ENCODE peak calls at places on chromosomes 16 and 17, in ten cellular contexts. T is H4; H is stimulated activated CD8-positive, alpha-beta memory T cell treated with anti-CD3 and anti-CD28 coated beads, Interleukin-2, amount 100 ng/mL, for 1 hour; R is AG20443; V is thoracic aorta; C is smooth muscle cell of the brain vasculature; Q is A172; N is GM04504; Z is upper lobe of right lung; B is NCI-H460. G is an unnamed sample.

GRCh38 chr16:64695684-64696083 is 426.2 kb downstream of the CDH11 start:
- DNase-seq in T (no peak), H (no peak), R (peak), V (no peak), C (no peak), Q (no peak), N (peak), Z (no peak), B (no peak), G (no peak)

GRCh38 chr16:53257001-53257400 is 177.3 kb upstream of the RBL2 start:
- DNase-seq in T (no peak), H (no peak), R (peak), V (no peak), C (no peak), Q (peak), N (peak), Z (no peak), B (no peak), G (no peak)

GRCh38 chr17:36921131-36921851 is 16.0 kb upstream of the LHX1 start:
- DNase-seq in T (peak), H (no peak), R (no peak), V (no peak), C (no peak), Q (peak), N (no peak), Z (no peak), B (no peak), G (no peak)

GRCh38 chr17:74960739-74961342 is 11.7 kb downstream of the HID1 start:
- DNase-seq in T (peak), H (no peak), R (peak), V (no peak), C (no peak), Q (no peak), N (no peak), Z (peak), B (peak), G (no peak)

GRCh38 chr17:48601528-48602430 is 3.0 kb downstream of the HOXB6 start:
- DNase-seq in T (no peak), H (no peak), R (no peak), V (no peak), C (no peak), Q (peak), N (no peak), Z (no peak), B (no peak), G (no peak)

GRCh38 chr17:1413281-1413791 is 13.3 kb upstream of the YWHAE start:
- DNase-seq in T (peak), H (no peak), R (peak), V (peak), C (no peak), Q (peak), N (peak), Z (peak), B (peak), G (peak)

GRCh38 chr17:58304735-58305486 is 23.7 kb downstream of the TSPOAP1 start:
- DNase-seq in T (no peak), H (no peak), R (no peak), V (no peak), C (no peak), Q (no peak), N (no peak), Z (peak), B (no peak), G (no peak)

GRCh38 chr17:12693640-12694039 is 27.9 kb downstream of the MYOCD start:
- DNase-seq in T (no peak), H (no peak), R (peak), V (no peak), C (no peak), Q (no peak), N (no peak), Z (no peak), B (no peak), G (no peak)

GRCh38 chr17:632551-632950 is 82.1 kb downstream of the VPS53 start:
- DNase-seq in T (no peak), H (no peak), R (no peak), V (no peak), C (no peak), Q (no peak), N (no peak), Z (no peak), B (no peak), G (no peak)

GRCh38 chr17:83026311-83026811 is 53.0 kb upstream of the METRNL start:
- DNase-seq in T (no peak), H (no peak), R (no peak), V (no peak), C (no peak), Q (no peak), N (no peak), Z (no peak), B (no peak), G (no peak)